ENCODE peak calls at places on chromosomes 16 and 17, in seven cellular contexts. A is PC-9, X is GM12865, Y is cardiac muscle cell, C is K562, U is fibroblast of the aortic adventitia, D is BJ. M is an unnamed sample.

GRCh38 chr17:52157603-52158449 is 688 bp downstream of the CA10 start:
- DNase-seq in A (no peak), X (no peak), Y (no peak), C (no peak), U (no peak), D (no peak), M (no peak)

GRCh38 chr16:68492501-68493411 is 44.4 kb upstream of the SMPD3 start:
- DNase-seq in A (peak), X (no peak), Y (no peak), C (no peak), U (no peak), D (no peak), M (no peak)

GRCh38 chr17:50480854-50481490 is 2.3 kb downstream of the RSAD1 start:
- DNase-seq in A (no peak), X (no peak), Y (no peak), C (no peak), U (no peak), D (no peak), M (no peak)

GRCh38 chr17:82960419-82961271 is 118.8 kb upstream of the METRNL start:
- DNase-seq in A (no peak), X (no peak), Y (no peak), C (no peak), U (no peak), D (no peak), M (no peak)

GRCh38 chr16:1351582-1352362 is at the start of the genes GNPTG and TSR3:
- DNase-seq in A (peak), X (peak), Y (peak), C (peak), U (peak), D (peak), M (peak)

GRCh38 chr16:51155199-51155607 is 4.1 kb upstream of the SALL1 start:
- DNase-seq in A (no peak), X (no peak), Y (peak), C (no peak), U (no peak), D (no peak), M (no peak)

GRCh38 chr17:19507673-19508326 is 25.9 kb upstream of the SLC47A1 start:
- DNase-seq in A (peak), X (peak), Y (peak), C (peak), U (peak), D (peak), M (peak)

GRCh38 chr17:7173687-7174602 is 5.2 kb downstream of the ASGR1 start:
- DNase-seq in A (no peak), X (no peak), Y (peak), C (no peak), U (no peak), D (no peak), M (no peak)

GRCh38 chr16:80258407-80258806 is 282.4 kb upstream of the DYNLRB2 start:
- DNase-seq in A (no peak), X (no peak), Y (no peak), C (no peak), U (no peak), D (no peak), M (no peak)
- H3K4me3 ChIP-seq in A (no peak), X (no peak), Y (no peak), C (no peak), U (no peak), D (no peak), M (no peak)

GRCh38 chr17:79169861-79170260 is 95.2 kb downstream of the ENGASE start:
- DNase-seq in A (no peak), X (no peak), Y (no peak), C (no peak), U (no peak), D (no peak), M (no peak)
- TF ChIP-seq CTCF in A (no peak), X (no peak), Y (no peak), C (no peak), U (no peak), D (no peak), M (no peak)

GRCh38 chr16:74462361-74462760 is 41.1 kb upstream of the CLEC18B start:
- DNase-seq in A (no peak), X (no peak), Y (no peak), C (no peak), U (no peak), D (no peak), M (no peak)
- H3K4me3 ChIP-seq in A (no peak), X (no peak), Y (no peak), C (no peak), U (no peak), D (no peak), M (no peak)

GRCh38 chr17:54013117-54013516 is 190.4 kb downstream of the KIF2B start:
- DNase-seq in A (no peak), X (no peak), Y (no peak), C (no peak), U (no peak), D (no peak), M (no peak)

GRCh38 chr17:54009502-54009901 is 186.8 kb downstream of the KIF2B start:
- DNase-seq in A (no peak), X (no peak), Y (no peak), C (no peak), U (no peak), D (no peak), M (no peak)

DNA sequence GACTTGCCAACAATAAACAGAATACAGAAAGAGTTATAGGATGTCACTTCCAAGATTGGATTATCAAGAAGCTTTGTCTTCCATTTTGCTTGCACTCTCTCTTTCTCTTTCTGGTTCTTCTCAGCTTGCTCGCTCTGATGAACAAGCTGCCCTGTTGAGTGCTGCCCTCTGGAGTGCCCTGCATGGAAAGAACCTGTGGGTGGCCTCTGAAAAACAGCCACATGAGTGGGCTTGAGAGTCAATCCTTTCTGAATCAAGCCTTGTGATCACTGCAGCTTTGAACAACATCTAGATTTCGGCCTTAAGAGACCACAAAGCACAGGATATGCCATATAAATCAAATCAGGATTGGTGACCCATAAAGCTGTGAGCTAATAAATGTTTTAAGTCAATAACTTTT is 185.1 kb downstream of the KIF2B start:
- DNase-seq in A (no peak), X (no peak), Y (no peak), C (no peak), U (no peak), D (no peak), M (no peak)
- TF ChIP-seq CTCF in A (no peak), X (no peak), Y (no peak), C (no peak), U (no peak), D (no peak), M (no peak)

DNA sequence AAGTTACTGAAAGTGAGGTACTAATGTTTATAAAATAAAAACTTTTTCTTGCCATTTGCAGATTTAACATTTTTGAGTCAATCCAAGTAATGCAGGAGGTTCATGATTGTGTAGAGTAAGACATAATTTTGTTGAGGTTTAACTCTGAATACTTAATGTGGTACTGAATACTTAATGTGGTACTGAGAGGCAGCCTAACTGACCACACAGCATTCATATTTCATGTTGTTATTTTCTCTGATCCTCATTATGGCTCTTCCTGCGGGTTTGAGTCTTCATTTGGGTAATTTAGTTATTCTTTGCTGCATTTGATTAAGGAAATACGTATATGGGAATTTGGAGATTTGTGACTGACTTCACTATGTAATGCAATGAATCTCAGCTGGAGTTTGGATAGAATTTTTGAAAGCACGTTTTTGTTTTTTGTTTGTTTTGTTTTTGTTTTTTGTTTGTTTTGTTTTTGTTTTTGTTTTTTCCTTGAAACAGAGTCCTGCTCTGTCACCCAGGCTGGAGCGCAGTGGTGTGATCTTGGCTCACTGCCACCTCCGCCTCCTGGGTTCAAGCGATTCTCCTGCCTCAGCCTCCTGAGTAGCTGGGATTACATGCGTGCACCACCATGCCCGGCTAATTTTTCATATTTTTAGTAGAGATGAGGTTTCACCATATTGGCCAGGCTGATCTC is 3.8 kb downstream of the SF3B3 start:
- DNase-seq in A (no peak), X (no peak), Y (no peak), C (no peak), U (no peak), D (no peak), M (no peak)
- H3K4me3 ChIP-seq in A (no peak), X (peak), Y (no peak), C (peak), U (no peak), D (no peak), M (no peak)

M was measured in foreskin fibroblast.